ENCODE peak calls at places on chromosomes 3 and 15, in six cellular contexts. O is GM23248, A is right lobe of liver, C is aorta, K is AG09309, M is Panc1. G is an unnamed sample.

GRCh38 chr15:100043069-100043641 is 298.6 kb downstream of the ADAMTS17 start:
- DNase-seq in O (peak; percentile 1), M (peak; percentile 48), C (no peak), A (no peak), K (peak; percentile 62), G (no peak)

GRCh38 chr15:67969892-67970291 is 84.2 kb upstream of the PIAS1 start:
- DNase-seq in O (no peak), A (no peak), M (no peak), K (no peak), C (no peak), G (no peak)

GRCh38 chr3:126111566-126112475 is 27.9 kb upstream of the SLC41A3 start:
- DNase-seq in K (no peak), C (no peak), A (peak; percentile 47), M (no peak), O (no peak), G (peak; percentile 68)

GRCh38 chr3:14206548-14207177 is 28.0 kb downstream of the LSM3 start:
- DNase-seq in O (no peak), M (no peak), A (no peak), K (no peak), C (no peak), G (no peak)

GRCh38 chr15:41501961-41502786 is 8.5 kb downstream of the ITPKA start:
- DNase-seq in C (no peak), A (peak; percentile 55), K (no peak), M (no peak), O (peak; percentile 38), G (peak; percentile 86)

GRCh38 chr3:19029837-19030835 is 118.2 kb upstream of the KCNH8 start:
- DNase-seq in K (no peak), A (no peak), O (no peak), C (no peak), M (no peak), G (no peak)

GRCh38 chr3:130773371-130773770 is 26.7 kb upstream of the PIK3R4 start:
- DNase-seq in M (no peak), A (no peak), K (no peak), C (no peak), O (peak; percentile 15), G (no peak)

GRCh38 chr15:27382296-27382695 is 411.3 kb downstream of the GABRG3 start:
- DNase-seq in C (no peak), A (no peak), M (no peak), O (no peak), K (no peak), G (no peak)

GRCh38 chr15:38176155-38176554 is 76.5 kb upstream of the SPRED1 start:
- DNase-seq in C (no peak), M (no peak), O (peak; percentile 83), A (no peak), K (peak; percentile 33), G (no peak)

GRCh38 chr3:105526349-105527111 is 159.8 kb downstream of the ALCAM start:
- DNase-seq in M (no peak), O (no peak), C (no peak), A (no peak), K (no peak), G (no peak)

GRCh38 chr3:194485876-194486539 is 794 bp downstream of the ATP13A3 start:
- DNase-seq in O (peak; percentile 62), A (peak; percentile 66), K (no peak), C (peak; percentile 66), M (no peak), G (peak; percentile 92)

GRCh38 chr3:194496217-194496881 is 9.5 kb upstream of the ATP13A3 start:
- DNase-seq in K (no peak), C (no peak), A (no peak), O (no peak), M (no peak), G (no peak)

GRCh38 chr3:136898549-136898948 is 36.5 kb downstream of the NCK1 start:
- DNase-seq in O (no peak), M (no peak), C (no peak), K (no peak), A (no peak), G (no peak)

GRCh38 chr15:42494998-42495360 is 455 bp upstream of the SNAP23 start:
- DNase-seq in C (peak; percentile 64), O (peak; percentile 90), A (no peak), M (no peak), K (no peak), G (no peak)

GRCh38 chr3:95923496-95924210 is 890.7 kb upstream of the EPHA6 start:
- DNase-seq in M (no peak), A (no peak), K (peak; percentile 66), C (peak; percentile 53), O (peak; percentile 96), G (no peak)

GRCh38 chr3:59245300-59245878 is 195.6 kb upstream of the CFAP20DC start:
- DNase-seq in K (no peak), M (no peak), A (no peak), O (no peak), C (no peak), G (no peak)

GRCh38 chr3:56593455-56594158 is 36.6 kb downstream of the CCDC66 start:
- DNase-seq in O (no peak), A (no peak), M (no peak), K (no peak), C (no peak), G (no peak)

DNA sequence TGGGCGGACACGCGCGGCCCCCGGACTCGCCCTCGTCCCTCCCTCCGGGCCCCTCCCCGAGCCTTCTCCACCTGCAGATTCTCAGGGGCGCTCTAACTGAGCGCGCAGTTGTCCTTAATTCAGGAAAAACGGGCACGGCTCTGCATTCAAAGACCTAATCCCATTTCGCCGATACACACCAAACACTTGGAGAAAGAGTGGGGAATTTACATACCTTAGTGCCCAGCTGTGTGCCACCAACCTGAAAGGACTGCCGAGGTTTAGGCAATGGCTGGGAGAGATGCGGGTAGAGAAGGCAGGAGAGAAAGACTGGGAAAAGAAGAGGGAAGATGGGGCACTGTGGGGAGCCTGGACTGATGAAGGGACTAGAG is 21.8 kb downstream of the IGDCC3 start:
- DNase-seq in A (peak; percentile 3), K (no peak), M (no peak), O (no peak), C (no peak), G (no peak)
- H3K4me3 ChIP-seq in A (no peak overlapping the region), K (peak overlapping the region; percentile 22), M (peak overlapping the region; percentile 45), O (peak overlapping the region; percentile 60), C (peak overlapping the region; percentile 60), G (peak overlapping the region; percentile 33)

GRCh38 chr15:48563944-48564343 is 81.6 kb downstream of the FBN1 start:
- DNase-seq in A (no peak), O (no peak), M (no peak), K (no peak), C (no peak), G (no peak)

GRCh38 chr15:48559270-48559669 is 86.2 kb downstream of the FBN1 start:
- DNase-seq in O (peak; percentile 91), M (no peak), K (peak; percentile 75), C (peak; percentile 71), A (no peak), G (no peak)

GRCh38 chr15:48556159-48556897 is 89.2 kb downstream of the FBN1 start:
- DNase-seq in C (no peak), A (no peak), O (peak; percentile 54), M (no peak), K (no peak), G (no peak)

GRCh38 chr15:48557335-48557734 is 88.2 kb downstream of the FBN1 start:
- DNase-seq in C (peak; percentile 50), O (no peak), A (no peak), M (no peak), K (no peak), G (no peak)

DNA sequence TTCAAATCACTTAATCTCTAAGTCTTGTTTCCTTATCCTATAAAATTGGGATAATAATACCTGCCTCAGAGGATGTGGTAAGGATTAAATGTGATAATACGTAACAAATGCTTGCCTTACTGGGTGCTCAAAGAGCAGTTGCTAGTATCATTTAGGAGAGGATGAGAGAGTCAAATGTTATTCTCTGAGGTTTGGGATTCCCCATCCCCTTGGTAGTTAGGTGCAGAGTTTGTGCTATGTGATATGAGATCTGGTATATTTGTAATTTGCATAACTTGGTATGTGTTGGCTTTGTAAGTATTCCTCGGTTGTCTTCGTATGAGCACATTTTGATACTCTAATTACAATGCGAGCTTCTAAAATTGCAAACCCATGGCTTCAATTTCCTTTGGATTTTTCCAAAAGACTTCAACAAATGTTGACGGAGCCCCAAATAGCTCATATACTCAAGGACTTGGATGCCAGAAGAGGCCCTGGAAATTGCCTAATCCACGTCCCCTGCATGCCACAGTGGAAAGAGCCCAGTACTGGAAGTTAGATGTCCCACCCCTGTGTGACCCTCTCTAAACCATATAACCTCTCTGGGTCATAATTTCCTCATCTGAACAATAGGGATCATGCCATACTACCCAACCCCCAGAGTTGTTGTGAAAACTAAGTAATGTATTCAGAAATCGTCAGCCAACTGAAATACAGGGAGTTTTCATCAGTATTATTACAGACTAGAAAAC is 85.0 kb downstream of the FBN1 start:
- DNase-seq in C (peak; percentile 66), O (peak; percentile 51), K (no peak), A (no peak), M (no peak), G (no peak)
- H3K4me3 ChIP-seq in C (no peak overlapping the region), O (peak overlapping the region; percentile 4), K (no peak overlapping the region), A (no peak overlapping the region), M (no peak overlapping the region), G (no peak overlapping the region)

DNA sequence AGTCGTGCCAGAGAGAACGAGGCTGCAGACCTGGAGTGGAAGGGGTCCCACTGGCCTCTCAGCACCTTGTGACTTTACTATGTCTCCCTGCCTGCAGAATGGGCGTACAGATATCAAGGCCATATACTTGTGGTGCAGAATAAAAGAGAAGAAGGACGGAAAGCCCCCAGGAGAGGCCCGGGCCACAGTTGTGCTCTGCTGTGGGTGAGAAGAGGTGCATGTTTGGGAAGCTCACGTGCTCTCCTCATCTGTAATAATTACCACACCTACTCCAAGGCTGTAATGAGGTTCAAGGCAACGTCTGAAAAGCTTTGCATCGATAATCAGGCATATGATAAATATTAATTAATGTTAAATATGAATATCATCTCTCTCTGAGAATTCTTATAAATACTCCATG is 58.0 kb downstream of the MGLL start:
- DNase-seq in A (no peak), K (no peak), C (no peak), O (no peak), M (no peak), G (no peak)
- H3K4me3 ChIP-seq in A (no peak overlapping the region), K (no peak overlapping the region), C (no peak overlapping the region), O (no peak overlapping the region), M (no peak overlapping the region), G (no peak overlapping the region)

GRCh38 chr3:156685198-156685597 is 10.8 kb downstream of the TIPARP start:
- DNase-seq in C (no peak), O (peak; percentile 84), A (no peak), K (no peak), M (no peak), G (no peak)

GRCh38 chr3:156682963-156683362 is 8.6 kb downstream of the TIPARP start:
- DNase-seq in O (no peak), A (no peak), C (no peak), K (no peak), M (no peak), G (no peak)

GRCh38 chr3:156681003-156681402 is 6.6 kb downstream of the TIPARP start:
- DNase-seq in C (no peak), M (no peak), K (peak; percentile 81), A (no peak), O (peak; percentile 83), G (no peak)

GRCh38 chr3:156680243-156680930 is 6.0 kb downstream of the TIPARP start:
- DNase-seq in C (no peak), M (no peak), A (no peak), O (no peak), K (no peak), G (no peak)

DNA sequence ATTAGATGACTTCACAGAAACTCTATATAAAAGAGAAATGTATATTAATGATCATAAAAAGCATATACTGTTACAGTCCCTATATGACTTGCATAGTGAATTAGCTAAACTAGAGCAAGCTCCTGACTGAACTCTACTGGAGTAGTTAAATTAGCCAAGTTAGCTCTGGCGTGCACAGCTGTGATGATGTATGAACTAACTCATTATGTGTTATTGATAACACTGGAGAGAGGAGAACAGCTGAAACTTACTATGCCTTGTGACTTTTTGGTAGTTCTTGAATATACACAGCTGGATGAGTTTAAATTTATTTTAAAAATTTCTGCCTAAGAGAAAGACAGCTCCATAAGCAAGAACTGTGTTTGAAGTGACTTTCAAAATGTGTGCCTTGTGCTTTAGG is 8.1 kb downstream of the TIPARP start:
- DNase-seq in K (no peak), M (no peak), A (no peak), O (peak; percentile 49), C (no peak), G (no peak)
- H3K4me3 ChIP-seq in K (no peak overlapping the region), M (no peak overlapping the region), A (no peak overlapping the region), O (peak overlapping the region; percentile 99), C (no peak overlapping the region), G (no peak overlapping the region)